ENCODE peak calls at places on chromosomes 2 and 18, in ten cellular contexts. A is fibroblast of mammary gland; E is CD4-positive, alpha-beta T cell; P is B cell; G is fibroblast of lung; Q is choroid plexus epithelial cell; L is pancreas; K is adrenal gland; U is esophagus squamous epithelium; X is fibroblast of pulmonary artery. V is an unnamed sample.

GRCh38 chr2:54902763-54903162 is 147.5 kb downstream of the RTN4 start:
- DNase-seq in U (no peak), E (no peak), G (no peak), K (no peak), X (no peak), Q (no peak), P (no peak), A (no peak), L (no peak), V (no peak)

GRCh38 chr2:53129851-53130250 is 637.8 kb upstream of the CHAC2 start:
- DNase-seq in Q (peak), X (peak), K (no peak), G (peak), A (peak), E (no peak), P (no peak), L (no peak), U (no peak), V (peak)

GRCh38 chr2:240781471-240782220 is 38.4 kb downstream of the KIF1A start:
- DNase-seq in G (no peak), E (no peak), X (no peak), U (no peak), L (peak), K (no peak), A (no peak), Q (no peak), P (no peak), V (no peak)

GRCh38 chr2:179049546-179050311 is at the start of gene CCDC141:
- DNase-seq in U (no peak), K (peak), L (no peak), X (peak), P (peak), A (no peak), G (no peak), E (peak), Q (no peak), V (no peak)

GRCh38 chr18:78295271-78295670 is 684.3 kb upstream of the SALL3 start:
- DNase-seq in K (no peak), X (no peak), P (no peak), Q (no peak), G (no peak), A (no peak), E (no peak), L (no peak), U (no peak), V (no peak)

GRCh38 chr2:236634203-236634602 is 64.6 kb downstream of the ACKR3 start:
- DNase-seq in L (no peak), K (no peak), Q (no peak), P (no peak), X (no peak), G (no peak), U (no peak), E (no peak), A (no peak), V (no peak)

GRCh38 chr2:40315684-40316083 is 136.2 kb downstream of the SLC8A1 start:
- DNase-seq in X (peak), Q (no peak), U (no peak), L (no peak), G (peak), A (peak), P (no peak), E (no peak), K (peak), V (peak)

GRCh38 chr2:136305517-136306192 is 187.7 kb upstream of the CXCR4 start:
- DNase-seq in X (no peak), G (peak), K (no peak), Q (no peak), L (no peak), P (no peak), A (no peak), E (peak), U (no peak), V (no peak)

GRCh38 chr2:102098756-102099155 is 43.8 kb upstream of the IL1R1 start:
- DNase-seq in P (no peak), K (no peak), U (no peak), L (no peak), G (no peak), X (no peak), A (no peak), E (no peak), Q (no peak), V (no peak)

GRCh38 chr18:27713037-27713726 is 463.7 kb downstream of the CDH2 start:
- DNase-seq in X (peak), E (no peak), U (no peak), K (no peak), P (no peak), G (peak), L (no peak), A (no peak), Q (peak), V (no peak)

GRCh38 chr2:231132126-231132525 is 7.3 kb upstream of the HTR2B start:
- DNase-seq in P (no peak), Q (no peak), K (no peak), U (no peak), G (peak), E (no peak), X (peak), L (no peak), A (peak), V (peak)

GRCh38 chr2:127097841-127098651 is 8.9 kb downstream of the BIN1 start:
- DNase-seq in L (no peak), E (no peak), P (no peak), A (no peak), X (no peak), Q (no peak), U (no peak), K (no peak), G (peak), V (no peak)

GRCh38 chr2:239288951-239289481 is 111.8 kb downstream of the HDAC4 start:
- DNase-seq in L (no peak), P (no peak), X (no peak), U (no peak), K (no peak), E (peak), G (no peak), Q (no peak), A (no peak), V (peak)

GRCh38 chr2:33873206-33873605 is 274.1 kb upstream of the FAM98A start:
- DNase-seq in E (no peak), P (no peak), U (no peak), A (no peak), X (no peak), L (no peak), K (no peak), G (no peak), Q (no peak), V (no peak)

GRCh38 chr2:97906309-97906708 is 89.4 kb downstream of the TMEM131 start:
- DNase-seq in L (no peak), P (no peak), G (no peak), X (peak), E (no peak), K (no peak), U (no peak), Q (peak), A (peak), V (no peak)

GRCh38 chr18:35322486-35323258 is 21.5 kb downstream of the ZNF24 start:
- DNase-seq in K (no peak), A (no peak), P (no peak), U (no peak), L (no peak), X (no peak), E (no peak), Q (no peak), G (no peak), V (no peak)

GRCh38 chr18:14784133-14784532 is 36.2 kb downstream of the ANKRD30B start:
- DNase-seq in K (no peak), A (no peak), Q (no peak), P (no peak), X (no peak), G (no peak), U (no peak), L (no peak), E (no peak), V (no peak)

GRCh38 chr2:118062048-118062447 is 26.2 kb upstream of the INSIG2 start:
- DNase-seq in G (no peak), Q (peak), K (no peak), U (no peak), X (no peak), P (no peak), E (no peak), A (peak), L (no peak), V (peak)

GRCh38 chr2:118065015-118065666 is 23.1 kb upstream of the INSIG2 start:
- DNase-seq in U (no peak), A (no peak), X (no peak), E (no peak), P (no peak), G (peak), K (no peak), Q (no peak), L (no peak), V (no peak)

GRCh38 chr2:118061135-118061955 is 26.9 kb upstream of the INSIG2 start:
- DNase-seq in X (peak), L (no peak), P (no peak), Q (peak), G (peak), U (no peak), E (no peak), A (peak), K (no peak), V (peak)

GRCh38 chr2:118062669-118063068 is 25.6 kb upstream of the INSIG2 start:
- DNase-seq in L (no peak), E (no peak), A (no peak), G (no peak), X (no peak), P (no peak), Q (no peak), U (no peak), K (no peak), V (no peak)

GRCh38 chr2:118065927-118066326 is 22.3 kb upstream of the INSIG2 start:
- DNase-seq in U (no peak), E (no peak), G (no peak), P (no peak), Q (no peak), A (no peak), L (no peak), X (no peak), K (no peak), V (no peak)
- TF ChIP-seq CTCF in U (no peak), E (no peak), G (no peak), P (no peak), Q (no peak), A (no peak), L (no peak), X (no peak), K (no peak), V (no peak)

DNA sequence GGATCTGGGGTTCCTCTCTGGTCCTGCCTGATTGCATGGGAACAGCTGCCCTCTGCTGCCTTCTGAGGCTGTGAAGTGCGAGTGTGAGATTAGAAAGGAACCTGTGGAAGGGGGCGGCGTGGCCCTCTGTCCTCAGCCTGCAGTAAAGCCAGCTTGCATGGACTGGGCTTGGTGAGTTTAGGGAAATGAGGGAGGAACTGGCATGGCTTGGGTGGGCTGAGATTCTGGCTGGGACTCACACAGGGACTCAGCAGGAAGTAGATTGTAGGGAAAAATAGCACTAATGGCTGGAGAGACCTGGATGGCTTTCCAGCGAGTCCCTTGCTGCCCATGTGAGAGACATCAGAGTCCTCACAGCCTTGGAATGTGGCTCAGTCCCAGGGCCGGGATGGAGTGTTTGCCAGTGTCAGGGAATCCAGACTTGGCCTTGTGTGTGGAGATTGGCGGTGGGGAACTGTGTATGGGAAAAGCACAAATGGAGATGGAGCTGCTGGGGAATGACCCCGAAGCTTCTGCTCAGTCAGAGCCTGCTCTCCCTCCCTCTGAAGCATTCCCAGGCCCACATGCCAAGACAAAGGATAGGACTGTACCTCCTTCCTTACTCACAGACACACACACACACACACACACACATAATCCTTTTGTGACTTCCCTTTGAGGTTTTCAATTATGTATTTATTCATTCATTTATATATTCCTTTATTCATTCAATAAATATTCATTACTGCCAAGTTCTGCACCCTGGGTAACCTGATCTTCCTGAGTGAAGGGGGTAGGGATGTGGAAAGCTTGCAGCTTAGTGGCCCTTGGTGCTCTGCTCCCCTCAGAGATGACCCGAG is 115.4 kb downstream of the ACAA2 start:
- DNase-seq in E (no peak), U (no peak), A (peak), K (no peak), Q (no peak), X (no peak), L (no peak), G (peak), P (no peak), V (no peak)
- TF ChIP-seq CTCF in E (no peak), U (no peak), A (no peak), K (no peak), Q (no peak), X (no peak), L (no peak), G (no peak), P (no peak), V (no peak)

DNA sequence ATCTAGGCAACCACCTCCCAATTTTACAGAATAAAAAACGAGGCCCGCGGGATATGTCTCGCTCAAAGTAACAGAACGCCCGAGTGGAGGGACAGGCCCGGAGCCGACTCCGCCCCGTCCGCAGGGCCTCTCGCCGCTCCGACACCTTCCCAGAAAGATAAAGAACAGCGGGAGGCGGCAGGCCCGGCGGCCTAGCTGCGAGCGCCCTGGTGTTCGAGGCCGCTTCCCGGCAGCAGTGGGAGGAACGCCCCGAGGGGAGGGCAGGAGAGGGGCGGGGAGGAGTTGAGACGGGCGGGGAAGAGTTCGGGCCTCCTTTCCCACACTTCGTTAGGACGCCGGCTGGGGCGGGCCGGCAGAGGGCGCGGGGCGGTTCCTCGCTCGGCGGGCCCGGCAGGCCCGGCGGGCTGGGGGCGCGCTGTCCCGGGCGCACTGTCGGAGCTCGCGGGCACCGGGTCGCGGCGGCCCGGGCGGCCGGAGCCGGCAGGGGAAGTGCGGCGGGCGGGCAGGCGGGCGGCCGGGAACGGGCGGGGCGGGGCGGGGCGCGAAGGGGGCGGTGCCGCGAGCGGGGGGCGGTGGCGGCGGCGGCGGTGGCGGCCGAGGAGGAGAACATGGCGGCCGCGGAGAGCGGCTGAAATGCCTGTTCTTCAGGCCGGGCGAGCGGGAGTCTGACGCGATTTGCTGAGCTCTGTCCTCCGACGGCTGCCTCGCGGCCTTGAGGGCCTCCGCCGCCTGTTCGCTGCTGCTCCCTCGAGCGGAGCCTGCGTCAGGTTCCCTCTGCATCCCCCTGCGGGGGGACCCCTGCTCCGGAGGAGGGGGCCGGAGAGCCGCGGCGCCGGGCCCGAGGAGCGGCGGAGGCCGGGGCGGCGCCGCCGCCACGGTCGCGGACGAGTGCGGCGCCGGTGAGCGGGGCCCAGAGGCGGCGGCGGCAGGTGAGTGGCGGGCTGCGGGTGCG is at the start of gene NCOA1:
- DNase-seq in Q (peak), U (peak), A (peak), K (peak), G (peak), E (peak), P (peak), L (peak), X (peak), V (peak)
- TF ChIP-seq CTCF in Q (peak), U (no peak), A (no peak), K (peak), G (no peak), E (no peak), P (no peak), L (no peak), X (no peak), V (no peak)

GRCh38 chr2:85773692-85774091 is 19.9 kb downstream of the ATOH8 start:
- DNase-seq in X (no peak), Q (no peak), L (peak), P (no peak), A (no peak), K (no peak), E (no peak), U (no peak), G (no peak), V (no peak)

GRCh38 chr2:85770786-85771409 is 17.1 kb downstream of the ATOH8 start:
- DNase-seq in P (no peak), L (peak), Q (no peak), U (no peak), E (no peak), G (no peak), K (no peak), X (no peak), A (no peak), V (no peak)

GRCh38 chr2:85771486-85771885 is 17.7 kb downstream of the ATOH8 start:
- DNase-seq in K (no peak), G (no peak), X (no peak), L (no peak), U (no peak), E (no peak), Q (no peak), P (no peak), A (no peak), V (no peak)

GRCh38 chr2:85772841-85773491 is 19.2 kb downstream of the ATOH8 start:
- DNase-seq in G (no peak), E (no peak), P (no peak), A (peak), K (no peak), Q (no peak), U (no peak), L (peak), X (no peak), V (peak)

DNA sequence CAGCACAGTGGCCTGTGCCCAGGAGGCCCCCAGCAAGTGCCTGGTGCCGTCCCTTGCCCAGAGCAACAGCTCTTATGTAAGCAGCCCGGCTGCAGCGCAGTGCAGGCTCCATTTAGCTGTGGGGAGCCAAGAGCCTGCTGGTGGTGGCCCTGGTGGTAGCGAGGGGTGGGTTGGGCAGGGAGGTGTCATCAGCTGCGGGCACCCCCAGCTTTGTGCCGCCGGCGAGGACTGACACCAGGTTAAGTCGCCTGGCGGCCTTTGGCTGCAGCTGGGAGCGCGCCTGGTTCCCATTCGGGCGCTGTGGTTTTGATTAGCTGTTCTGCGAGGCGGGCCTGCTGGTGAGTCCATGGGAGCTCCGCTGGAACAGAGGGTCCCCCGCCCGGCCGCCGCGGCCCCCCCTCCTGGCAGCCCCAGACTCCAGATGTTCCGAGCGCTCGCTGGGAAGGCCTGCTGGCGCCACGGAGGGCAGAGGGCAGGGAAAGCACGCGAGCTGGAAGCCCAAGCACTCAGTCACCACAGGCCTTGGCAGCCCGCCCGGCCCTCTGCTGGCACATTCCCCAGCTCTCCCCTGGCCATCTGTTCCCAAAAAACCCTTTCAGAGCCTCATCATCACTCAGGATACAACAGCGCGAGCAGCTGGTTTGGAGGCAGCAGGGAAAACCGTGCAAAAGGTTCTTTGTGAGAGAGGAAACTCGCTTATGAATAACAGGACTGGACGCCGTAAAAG is 18.4 kb downstream of the ATOH8 start:
- DNase-seq in E (no peak), X (peak), A (peak), U (peak), Q (peak), G (peak), P (no peak), K (peak), L (peak), V (peak)
- TF ChIP-seq CTCF in E (no peak), X (peak), A (no peak), U (no peak), Q (peak), G (peak), P (no peak), K (peak), L (no peak), V (peak)

V was measured in fibroblast of villous mesenchyme.